ENCODE peak calls at places on chromosomes 2 and 18, in four cellular contexts. One of them, this sample, is unnamed.

GRCh38 chr2:99425022-99425421 is 64.8 kb downstream of the REV1 start:
- DNase-seq in kidney epithelial cell: no peak
- DNase-seq in aorta: no peak
- DNase-seq in iPS DF 6.9: no peak
- DNase-seq in this sample: no peak

GRCh38 chr18:78239090-78239457 is 740.5 kb upstream of the SALL3 start:
- DNase-seq in kidney epithelial cell: no peak
- DNase-seq in aorta: no peak
- DNase-seq in iPS DF 6.9: no peak
- DNase-seq in this sample: no peak

GRCh38 chr2:224038049-224038829 is 847 bp downstream of the SERPINE2 start:
- DNase-seq in kidney epithelial cell: no peak
- DNase-seq in aorta: peak; percentile 76
- DNase-seq in iPS DF 6.9: no peak
- DNase-seq in this sample: no peak

GRCh38 chr18:59988098-59988706 is 88.4 kb downstream of the PMAIP1 start:
- DNase-seq in kidney epithelial cell: no peak
- DNase-seq in aorta: no peak
- DNase-seq in iPS DF 6.9: no peak
- DNase-seq in this sample: peak; percentile 40

GRCh38 chr2:238955648-238956531 is 108.0 kb downstream of the TWIST2 start:
- DNase-seq in kidney epithelial cell: no peak
- DNase-seq in aorta: peak; percentile 25
- DNase-seq in iPS DF 6.9: no peak
- DNase-seq in this sample: no peak

GRCh38 chr2:163736433-163737168 is 793 bp upstream of the FIGN start:
- DNase-seq in kidney epithelial cell: no peak
- DNase-seq in aorta: peak; percentile 86
- DNase-seq in iPS DF 6.9: no peak
- DNase-seq in this sample: no peak

GRCh38 chr2:85765081-85765731 is 11.4 kb downstream of the ATOH8 start:
- DNase-seq in kidney epithelial cell: no peak
- DNase-seq in aorta: no peak
- DNase-seq in iPS DF 6.9: no peak
- DNase-seq in this sample: no peak

GRCh38 chr2:46915281-46915810 is at the start of gene MCFD2:
- DNase-seq in kidney epithelial cell: no peak
- DNase-seq in aorta: peak; percentile 89
- DNase-seq in iPS DF 6.9: no peak
- DNase-seq in this sample: no peak

GRCh38 chr2:97748397-97748796 is 35.0 kb downstream of the ZAP70 start:
- DNase-seq in kidney epithelial cell: no peak
- DNase-seq in aorta: no peak
- DNase-seq in iPS DF 6.9: peak; percentile 70
- DNase-seq in this sample: no peak

GRCh38 chr2:218648473-218649100 is 10.8 kb downstream of the ZNF142 start:
- DNase-seq in kidney epithelial cell: no peak
- DNase-seq in aorta: peak; percentile 74
- DNase-seq in iPS DF 6.9: no peak
- DNase-seq in this sample: no peak

GRCh38 chr2:3805120-3805519 is 101.7 kb downstream of the DCDC2C start:
- DNase-seq in kidney epithelial cell: no peak
- DNase-seq in aorta: no peak
- DNase-seq in iPS DF 6.9: peak; percentile 45
- DNase-seq in this sample: no peak

GRCh38 chr2:237818066-237818473 is 19.5 kb downstream of the RBM44 start:
- DNase-seq in kidney epithelial cell: peak; percentile 19
- DNase-seq in aorta: no peak
- DNase-seq in iPS DF 6.9: no peak
- DNase-seq in this sample: peak; percentile 87

GRCh38 chr2:121999273-121999672 is 243.8 kb downstream of the TSN start:
- DNase-seq in kidney epithelial cell: no peak
- DNase-seq in aorta: no peak
- DNase-seq in iPS DF 6.9: no peak
- DNase-seq in this sample: peak; percentile 97

GRCh38 chr2:82478641-82479040 is 1980.4 kb downstream of the SUCLG1 start:
- DNase-seq in kidney epithelial cell: no peak
- DNase-seq in aorta: no peak
- DNase-seq in iPS DF 6.9: no peak
- DNase-seq in this sample: no peak

GRCh38 chr2:181105562-181105961 is 125.2 kb downstream of the UBE2E3 start:
- DNase-seq in kidney epithelial cell: no peak
- DNase-seq in aorta: no peak
- DNase-seq in iPS DF 6.9: no peak
- DNase-seq in this sample: no peak

GRCh38 chr18:70553961-70554325 is 265.1 kb downstream of the SOCS6 start:
- DNase-seq in kidney epithelial cell: no peak
- DNase-seq in aorta: no peak
- DNase-seq in iPS DF 6.9: no peak
- DNase-seq in this sample: no peak

GRCh38 chr2:3465844-3466481 is 53.4 kb downstream of the ADI1 start:
- DNase-seq in kidney epithelial cell: peak; percentile 58
- DNase-seq in aorta: peak; percentile 67
- DNase-seq in iPS DF 6.9: no peak
- DNase-seq in this sample: no peak

GRCh38 chr2:27752551-27753237 is 18.8 kb upstream of the MRPL33 start:
- DNase-seq in kidney epithelial cell: no peak
- DNase-seq in aorta: no peak
- DNase-seq in iPS DF 6.9: no peak
- DNase-seq in this sample: no peak

GRCh38 chr2:26139269-26140183 is 33.4 kb upstream of the GAREM2 start:
- DNase-seq in kidney epithelial cell: no peak
- DNase-seq in aorta: no peak
- DNase-seq in iPS DF 6.9: no peak
- DNase-seq in this sample: no peak

GRCh38 chr2:133824869-133825268 is 256.6 kb upstream of the NCKAP5 start:
- DNase-seq in kidney epithelial cell: no peak
- DNase-seq in aorta: no peak
- DNase-seq in iPS DF 6.9: no peak
- DNase-seq in this sample: no peak

GRCh38 chr2:49248506-49248905 is 94.2 kb upstream of the FSHR start:
- DNase-seq in kidney epithelial cell: peak; percentile 85
- DNase-seq in aorta: no peak
- DNase-seq in iPS DF 6.9: no peak
- DNase-seq in this sample: no peak

GRCh38 chr2:54941248-54941984 is 108.8 kb downstream of the RTN4 start:
- DNase-seq in kidney epithelial cell: no peak
- DNase-seq in aorta: no peak
- DNase-seq in iPS DF 6.9: no peak
- DNase-seq in this sample: no peak

GRCh38 chr2:230893881-230894781 is 29.4 kb downstream of the ITM2C start:
- DNase-seq in kidney epithelial cell: no peak
- DNase-seq in aorta: peak; percentile 67
- DNase-seq in iPS DF 6.9: no peak
- DNase-seq in this sample: no peak

GRCh38 chr2:39717067-39717466 is 51.4 kb downstream of the TMEM178A start:
- DNase-seq in kidney epithelial cell: no peak
- DNase-seq in aorta: no peak
- DNase-seq in iPS DF 6.9: no peak
- DNase-seq in this sample: no peak

GRCh38 chr18:74476154-74476553 is 19.0 kb upstream of the DIPK1C start:
- DNase-seq in kidney epithelial cell: no peak
- DNase-seq in aorta: no peak
- DNase-seq in iPS DF 6.9: no peak
- DNase-seq in this sample: no peak

GRCh38 chr18:68436485-68436884 is 278.4 kb downstream of the TMX3 start:
- DNase-seq in kidney epithelial cell: no peak
- DNase-seq in aorta: no peak
- DNase-seq in iPS DF 6.9: no peak
- DNase-seq in this sample: peak; percentile 70

GRCh38 chr18:58315739-58316215 is 271.8 kb downstream of the NEDD4L start:
- DNase-seq in kidney epithelial cell: no peak
- DNase-seq in aorta: no peak
- DNase-seq in iPS DF 6.9: no peak
- DNase-seq in this sample: no peak

GRCh38 chr2:149972039-149972438 is 384.5 kb upstream of the MMADHC start:
- DNase-seq in kidney epithelial cell: no peak
- DNase-seq in aorta: no peak
- DNase-seq in iPS DF 6.9: no peak
- DNase-seq in this sample: no peak

GRCh38 chr18:49874238-49874637 is 60.9 kb upstream of the ACAA2 start:
- DNase-seq in kidney epithelial cell: no peak
- DNase-seq in aorta: no peak
- DNase-seq in iPS DF 6.9: no peak
- DNase-seq in this sample: no peak

GRCh38 chr2:38075436-38076249 is at the start of gene CYP1B1:
- DNase-seq in kidney epithelial cell: no peak
- DNase-seq in aorta: peak; percentile 82
- DNase-seq in iPS DF 6.9: no peak
- DNase-seq in this sample: no peak

GRCh38 chr2:173545364-173545734 is 190.7 kb downstream of the CDCA7 start:
- DNase-seq in kidney epithelial cell: peak; percentile 55
- DNase-seq in aorta: no peak
- DNase-seq in iPS DF 6.9: no peak
- DNase-seq in this sample: no peak

GRCh38 chr2:85839461-85839860 is 49.3 kb downstream of the ST3GAL5 start:
- DNase-seq in kidney epithelial cell: no peak
- DNase-seq in aorta: no peak
- DNase-seq in iPS DF 6.9: no peak
- DNase-seq in this sample: no peak

GRCh38 chr2:238786792-238787490 is 60.9 kb upstream of the TWIST2 start:
- DNase-seq in kidney epithelial cell: no peak
- DNase-seq in aorta: no peak
- DNase-seq in iPS DF 6.9: no peak
- DNase-seq in this sample: no peak

GRCh38 chr2:178072383-178073301 is at the start of gene PDE11A:
- DNase-seq in kidney epithelial cell: peak; percentile 69
- DNase-seq in aorta: peak; percentile 94
- DNase-seq in iPS DF 6.9: peak; percentile 66
- DNase-seq in this sample: no peak

GRCh38 chr2:127562930-127563329 is 27.4 kb downstream of the MYO7B start:
- DNase-seq in kidney epithelial cell: no peak
- DNase-seq in aorta: no peak
- DNase-seq in iPS DF 6.9: no peak
- DNase-seq in this sample: no peak

DNA sequence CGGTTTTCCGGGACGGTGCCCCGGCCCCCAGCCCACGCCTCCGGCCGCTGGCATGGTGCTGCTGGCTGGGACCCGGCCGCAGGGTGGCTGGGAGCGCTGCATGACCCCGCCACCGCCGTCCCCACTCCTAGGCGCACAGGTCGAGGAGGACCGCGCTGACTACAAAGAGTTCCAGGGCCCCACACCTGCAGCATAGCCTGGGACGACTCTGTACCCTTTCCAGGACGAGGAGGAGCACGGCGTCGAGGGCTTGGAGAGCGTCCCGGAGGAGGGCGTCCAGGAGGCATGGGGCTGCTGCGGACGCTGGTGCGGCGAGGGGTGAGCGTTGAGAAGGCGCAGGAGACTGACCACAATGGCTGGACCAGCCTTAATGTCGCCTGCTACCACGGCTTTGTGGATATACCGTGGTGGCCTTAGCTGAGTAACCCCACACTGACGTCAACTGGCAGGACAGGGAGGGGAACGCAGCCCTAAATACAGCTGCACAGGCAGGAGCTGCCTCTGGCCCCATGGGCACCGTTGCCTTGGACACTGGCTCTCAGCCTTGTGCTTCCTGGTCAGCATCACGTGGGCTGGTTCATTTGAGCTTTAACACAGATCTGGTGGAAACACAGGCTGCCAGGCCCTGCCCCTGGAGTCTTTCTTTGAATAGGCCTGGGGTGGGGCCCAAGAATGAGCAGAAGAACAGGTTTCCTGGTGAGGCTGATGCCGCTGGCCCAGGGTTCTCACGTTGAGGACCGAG is 40.9 kb upstream of the TRIM43B start:
- DNase-seq in kidney epithelial cell: no peak
- DNase-seq in aorta: no peak
- DNase-seq in iPS DF 6.9: no peak
- DNase-seq in this sample: no peak
- H3K4me3 ChIP-seq in kidney epithelial cell: no peak overlapping the region
- H3K4me3 ChIP-seq in aorta: no peak overlapping the region
- H3K4me3 ChIP-seq in iPS DF 6.9: no peak overlapping the region
- H3K4me3 ChIP-seq in this sample: peak overlapping the region; percentile 89

GRCh38 chr2:151033454-151034248 is 228.0 kb downstream of the RBM43 start:
- DNase-seq in kidney epithelial cell: no peak
- DNase-seq in aorta: no peak
- DNase-seq in iPS DF 6.9: no peak
- DNase-seq in this sample: no peak
- H3K4me3 ChIP-seq in kidney epithelial cell: no peak overlapping the region
- H3K4me3 ChIP-seq in aorta: no peak overlapping the region
- H3K4me3 ChIP-seq in iPS DF 6.9: no peak overlapping the region
- H3K4me3 ChIP-seq in this sample: no peak overlapping the region

GRCh38 chr18:37720706-37721105 is 155.1 kb upstream of the CELF4 start:
- DNase-seq in kidney epithelial cell: no peak
- DNase-seq in aorta: no peak
- DNase-seq in iPS DF 6.9: no peak
- DNase-seq in this sample: no peak
- H3K4me3 ChIP-seq in kidney epithelial cell: no peak overlapping the region
- H3K4me3 ChIP-seq in aorta: no peak overlapping the region
- H3K4me3 ChIP-seq in iPS DF 6.9: no peak overlapping the region
- H3K4me3 ChIP-seq in this sample: no peak overlapping the region

GRCh38 chr2:8333177-8333831 is 348.6 kb upstream of the ID2 start:
- DNase-seq in kidney epithelial cell: no peak
- DNase-seq in aorta: no peak
- DNase-seq in iPS DF 6.9: no peak
- DNase-seq in this sample: no peak

GRCh38 chr2:8332646-8333045 is 349.2 kb upstream of the ID2 start:
- DNase-seq in kidney epithelial cell: no peak
- DNase-seq in aorta: no peak
- DNase-seq in iPS DF 6.9: no peak
- DNase-seq in this sample: no peak

GRCh38 chr2:8342407-8342806 is 339.4 kb upstream of the ID2 start:
- DNase-seq in kidney epithelial cell: no peak
- DNase-seq in aorta: no peak
- DNase-seq in iPS DF 6.9: no peak
- DNase-seq in this sample: no peak

GRCh38 chr2:8334866-8335325 is 347.0 kb upstream of the ID2 start:
- DNase-seq in kidney epithelial cell: no peak
- DNase-seq in aorta: no peak
- DNase-seq in iPS DF 6.9: no peak
- DNase-seq in this sample: no peak

GRCh38 chr2:8337321-8337720 is 344.5 kb upstream of the ID2 start:
- DNase-seq in kidney epithelial cell: no peak
- DNase-seq in aorta: no peak
- DNase-seq in iPS DF 6.9: no peak
- DNase-seq in this sample: no peak
- H3K4me3 ChIP-seq in kidney epithelial cell: no peak overlapping the region
- H3K4me3 ChIP-seq in aorta: no peak overlapping the region
- H3K4me3 ChIP-seq in iPS DF 6.9: no peak overlapping the region
- H3K4me3 ChIP-seq in this sample: no peak overlapping the region

GRCh38 chr2:235050992-235051351 is 99.2 kb downstream of the SH3BP4 start:
- DNase-seq in kidney epithelial cell: peak; percentile 56
- DNase-seq in aorta: peak; percentile 97
- DNase-seq in iPS DF 6.9: no peak
- DNase-seq in this sample: peak; percentile 97
- H3K4me3 ChIP-seq in kidney epithelial cell: no peak overlapping the region
- H3K4me3 ChIP-seq in aorta: no peak overlapping the region
- H3K4me3 ChIP-seq in iPS DF 6.9: no peak overlapping the region
- H3K4me3 ChIP-seq in this sample: peak overlapping the region; percentile 42

GRCh38 chr2:29207352-29207751 is 92.1 kb downstream of the CLIP4 start:
- DNase-seq in kidney epithelial cell: no peak
- DNase-seq in aorta: no peak
- DNase-seq in iPS DF 6.9: no peak
- DNase-seq in this sample: no peak
- H3K4me3 ChIP-seq in kidney epithelial cell: no peak overlapping the region
- H3K4me3 ChIP-seq in aorta: no peak overlapping the region
- H3K4me3 ChIP-seq in iPS DF 6.9: no peak overlapping the region
- H3K4me3 ChIP-seq in this sample: no peak overlapping the region

GRCh38 chr2:215773728-215774127 is 239.6 kb downstream of the MREG start:
- DNase-seq in kidney epithelial cell: peak; percentile 80
- DNase-seq in aorta: no peak
- DNase-seq in iPS DF 6.9: no peak
- DNase-seq in this sample: no peak
- H3K4me3 ChIP-seq in kidney epithelial cell: no peak overlapping the region
- H3K4me3 ChIP-seq in aorta: no peak overlapping the region
- H3K4me3 ChIP-seq in iPS DF 6.9: no peak overlapping the region
- H3K4me3 ChIP-seq in this sample: no peak overlapping the region

This sample was measured in SK-N-MC.